ENCODE peak calls at places on chromosomes 12 and 14, in five cellular contexts. U is GM10248, B is pancreas, I is cardiac fibroblast, N is Caco-2. R is an unnamed sample.
A peak's percentile ranks its signal among the peaks of the same experiment; 100 is the strongest.

GRCh38 chr12:50110127-50110761 is 1.8 kb upstream of the COX14 start:
- DNase-seq in U (peak; percentile 65), B (no peak), I (peak; percentile 5), N (peak; percentile 65), R (no peak)

GRCh38 chr12:81705586-81705985 is 53.6 kb downstream of the PPFIA2 start:
- DNase-seq in U (no peak), B (no peak), I (no peak), N (no peak), R (no peak)

GRCh38 chr14:71803539-71804260 is 128.5 kb upstream of the RGS6 start:
- DNase-seq in U (no peak), B (no peak), I (peak; percentile 24), N (no peak), R (no peak)

GRCh38 chr12:122721057-122721545 is 4.5 kb upstream of the HCAR3 start:
- DNase-seq in U (peak; percentile 36), B (no peak), I (no peak), N (peak; percentile 29), R (peak; percentile 79)

GRCh38 chr12:26001530-26001929 is 43.0 kb downstream of the RASSF8 start:
- DNase-seq in U (no peak), B (no peak), I (no peak), N (no peak), R (no peak)

GRCh38 chr12:45130881-45131281 is 80.0 kb upstream of the DBX2 start:
- DNase-seq in U (peak; percentile 55), B (no peak), I (peak; percentile 78), N (peak; percentile 74), R (peak; percentile 51)

GRCh38 chr12:53502331-53502730 is 1.2 kb downstream of the TARBP2 start:
- DNase-seq in U (no peak), B (no peak), I (peak; percentile 85), N (no peak), R (no peak)

GRCh38 chr12:107091989-107092641 is 1.2 kb downstream of the CRY1 start:
- DNase-seq in U (peak; percentile 28), B (no peak), I (peak; percentile 97), N (peak; percentile 85), R (peak; percentile 74)

GRCh38 chr12:48750215-48750614 is 33.7 kb upstream of the CCNT1 start:
- DNase-seq in U (no peak), B (no peak), I (no peak), N (no peak), R (no peak)

GRCh38 chr12:12975322-12976077 is 23.5 kb upstream of the GPRC5D start:
- DNase-seq in U (peak; percentile 23), B (no peak), I (peak; percentile 67), N (peak; percentile 74), R (no peak)

GRCh38 chr12:69872804-69873203 is 47.8 kb downstream of the MYRFL start:
- DNase-seq in U (no peak), B (no peak), I (peak; percentile 22), N (no peak), R (peak; percentile 29)

GRCh38 chr12:31591308-31591901 is 469 bp upstream of the DENND5B start:
- DNase-seq in U (peak; percentile 38), B (no peak), I (peak; percentile 52), N (peak; percentile 45), R (peak; percentile 6)

GRCh38 chr12:98449601-98450000 is 65.8 kb upstream of the TMPO start:
- DNase-seq in U (no peak), B (no peak), I (no peak), N (no peak), R (no peak)

GRCh38 chr12:24754690-24755638 is 193.9 kb downstream of the BCAT1 start:
- DNase-seq in U (no peak), B (no peak), I (peak; percentile 63), N (peak; percentile 94), R (peak; percentile 65)

GRCh38 chr12:52010692-52011601 is 4.2 kb downstream of the TAMALIN start:
- DNase-seq in U (no peak), B (no peak), I (no peak), N (no peak), R (no peak)

GRCh38 chr12:57759360-57759980 is 4.6 kb downstream of the MARCHF9 start:
- DNase-seq in U (no peak), B (no peak), I (peak; percentile 34), N (peak; percentile 38), R (no peak)

GRCh38 chr12:104555650-104556049 is 98.9 kb downstream of the CHST11 start:
- DNase-seq in U (no peak), B (no peak), I (no peak), N (no peak), R (no peak)

GRCh38 chr14:66649515-66649914 is 141.6 kb downstream of the GPHN start:
- DNase-seq in U (peak; percentile 17), B (no peak), I (no peak), N (no peak), R (no peak)

GRCh38 chr12:57430117-57430930 is 519 bp downstream of the R3HDM2 start:
- DNase-seq in U (peak; percentile 87), B (peak; percentile 66), I (peak; percentile 34), N (peak; percentile 86), R (peak; percentile 7)

GRCh38 chr14:100106260-100106659 is 41.0 kb downstream of the EVL start:
- DNase-seq in U (no peak), B (no peak), I (no peak), N (no peak), R (no peak)

GRCh38 chr12:49635036-49635435 is 11.7 kb downstream of the PRPF40B start:
- DNase-seq in U (no peak), B (no peak), I (no peak), N (no peak), R (no peak)

GRCh38 chr14:104245723-104246122 is 107.3 kb downstream of the KIF26A start:
- DNase-seq in U (no peak), B (no peak), I (no peak), N (no peak), R (no peak)

GRCh38 chr12:124656214-124656516 is 88.8 kb upstream of the NCOR2 start:
- DNase-seq in U (no peak), B (no peak), I (no peak), N (no peak), R (no peak)
- TF ChIP-seq CTCF in U (no peak), B (no peak), I (peak; percentile 16), N (no peak), R (no peak)

DNA sequence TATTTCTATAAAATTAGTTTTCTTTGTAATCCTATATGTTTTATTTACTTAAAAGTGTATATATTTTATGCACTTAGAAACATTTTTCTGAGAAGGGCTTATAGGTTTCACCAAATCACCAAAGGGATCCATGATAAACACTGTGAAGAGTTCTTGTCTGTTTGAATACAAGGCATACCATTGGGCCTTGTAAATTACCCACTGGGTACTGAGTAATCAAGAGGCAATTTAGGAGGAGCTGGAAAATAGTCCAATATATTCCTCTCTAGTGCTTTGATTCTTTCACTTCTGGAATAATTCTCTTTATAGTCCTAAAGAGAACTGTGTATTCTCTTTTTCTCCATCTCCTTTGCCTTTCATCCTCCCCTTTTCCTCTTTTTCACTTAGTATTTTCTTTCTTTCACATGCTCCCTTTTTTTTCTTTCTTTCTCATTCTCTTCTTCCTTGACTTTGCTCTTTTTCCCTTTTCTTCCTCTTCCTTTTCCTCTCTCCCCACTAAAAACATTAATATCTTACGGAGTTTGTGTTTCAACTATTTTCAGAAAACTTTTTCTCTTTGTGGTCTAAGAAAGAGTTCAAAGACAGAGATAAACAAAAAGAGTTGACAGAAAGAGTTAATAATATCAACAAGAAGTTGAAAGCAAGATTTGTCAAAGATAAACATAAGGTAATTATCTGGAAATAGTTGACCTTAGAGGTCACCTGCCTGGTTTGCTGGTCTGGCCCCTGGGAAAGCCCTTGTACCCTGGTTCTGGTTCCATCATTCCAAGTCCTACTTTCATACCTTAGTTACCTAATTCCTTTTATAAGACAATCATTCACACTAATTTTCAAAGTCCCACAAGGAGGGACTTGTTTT is 435.3 kb downstream of the RAD51B start:
- DNase-seq in U (no peak), B (no peak), I (no peak), N (peak; percentile 33), R (no peak)
- TF ChIP-seq CTCF in U (no peak), B (no peak), I (no peak), N (no peak), R (no peak)

DNA sequence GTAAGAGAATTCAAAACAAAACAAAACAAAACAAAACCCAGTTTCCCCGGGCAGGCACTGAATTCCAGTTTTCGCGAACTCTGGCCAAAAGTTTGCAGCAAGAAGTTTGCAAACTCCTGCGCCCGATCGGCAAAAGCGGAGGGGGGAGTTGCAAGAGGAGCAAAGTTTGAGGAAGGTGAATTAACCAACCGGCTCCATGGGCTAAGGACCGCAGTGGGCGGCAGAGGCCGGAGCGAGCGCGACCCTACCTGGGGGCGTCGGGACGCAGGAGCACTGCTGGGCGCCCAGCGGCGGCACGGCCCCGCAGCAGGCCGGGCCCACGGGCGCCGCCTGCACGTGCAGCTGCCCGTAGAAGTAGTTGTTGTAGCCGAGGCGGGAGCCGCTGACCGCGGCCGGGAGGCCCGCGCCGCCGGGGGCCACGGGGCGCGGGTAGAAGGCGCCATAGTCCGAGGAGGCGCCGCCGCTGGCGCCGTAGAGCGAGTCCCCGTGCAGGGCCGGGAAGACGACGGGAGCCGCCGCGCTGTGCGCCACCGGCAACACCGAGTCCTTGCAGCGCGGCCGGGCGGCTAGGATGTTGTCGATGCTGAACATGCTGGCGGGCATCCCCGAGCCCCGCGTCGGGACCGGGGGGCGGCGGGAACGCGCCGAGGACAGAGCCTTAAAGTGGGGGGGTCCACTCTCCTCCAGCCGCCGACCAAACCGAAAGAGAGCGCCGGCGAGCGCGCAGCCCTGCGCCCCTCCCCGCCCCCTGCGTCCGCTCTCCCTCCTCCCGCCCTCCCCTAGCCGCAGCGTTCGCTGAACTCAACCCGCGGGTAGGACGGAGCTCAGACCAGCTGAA is at the start of gene GSC:
- DNase-seq in U (no peak), B (peak; percentile 75), I (peak; percentile 39), N (peak; percentile 36), R (no peak)
- TF ChIP-seq CTCF in U (no peak), B (no peak), I (no peak), N (no peak), R (no peak)

GRCh38 chr14:97010491-97011160 is 213.4 kb downstream of the VRK1 start:
- DNase-seq in U (no peak), B (no peak), I (no peak), N (no peak), R (no peak)
- TF ChIP-seq CTCF in U (no peak), B (no peak), I (no peak), N (peak; percentile 19), R (no peak)

DNA sequence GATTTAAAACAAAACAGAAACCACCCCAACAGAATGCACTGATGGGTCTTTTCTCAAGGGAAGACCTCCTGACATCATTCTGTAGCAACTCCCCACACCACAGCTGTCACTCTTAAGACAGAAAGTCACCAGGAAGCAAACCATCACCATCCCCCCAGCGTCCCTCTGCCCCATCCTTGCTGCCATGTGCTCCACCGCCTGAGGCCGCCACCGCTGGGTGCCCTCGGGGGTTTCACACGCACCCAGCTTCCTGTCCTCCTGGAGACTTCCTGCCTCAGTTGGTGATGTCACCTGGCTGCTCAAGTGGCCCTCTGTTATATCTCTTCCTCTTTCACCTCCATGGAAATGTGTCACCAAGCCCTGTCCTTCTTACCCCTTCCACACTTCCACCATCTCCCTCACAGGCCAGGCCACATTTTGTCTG is 71.4 kb upstream of the GPR68 start:
- DNase-seq in U (peak; percentile 85), B (no peak), I (no peak), N (no peak), R (no peak)
- TF ChIP-seq CTCF in U (peak; percentile 31), B (no peak), I (no peak), N (no peak), R (no peak)

GRCh38 chr12:112792306-112792705 is 758 bp downstream of the RPH3A start:
- DNase-seq in U (no peak), B (no peak), I (no peak), N (no peak), R (no peak)
- TF ChIP-seq CTCF in U (no peak), B (no peak), I (no peak), N (no peak), R (no peak)